ENCODE peak calls at places on chromosome 13, in six cellular contexts. T, P, Y, A, W and S are unnamed samples.

GRCh38 chr13:51380269-51380668 is 40.8 kb downstream of the SERPINE3 start:
- DNase-seq in T (no peak), W (no peak), Y (no peak), P (no peak), A (no peak), S (no peak)

GRCh38 chr13:50267917-50268316 is 252.7 kb downstream of the KCNRG start:
- DNase-seq in Y (no peak), T (no peak), A (no peak), W (no peak), P (no peak), S (no peak)

GRCh38 chr13:97121894-97122293 is 100.2 kb upstream of the MBNL2 start:
- DNase-seq in Y (no peak), A (no peak), W (no peak), T (no peak), P (peak; percentile 1), S (no peak)

GRCh38 chr13:29465741-29466293 is 129.7 kb downstream of the SLC7A1 start:
- DNase-seq in T (no peak), A (peak; percentile 38), Y (no peak), P (no peak), W (no peak), S (no peak)

GRCh38 chr13:85132986-85133385 is 666.2 kb downstream of the SLITRK6 start:
- DNase-seq in A (no peak), Y (no peak), W (no peak), T (no peak), P (no peak), S (no peak)

GRCh38 chr13:42061943-42062342 is 13.5 kb downstream of the DGKH start:
- DNase-seq in W (no peak), P (no peak), A (no peak), Y (no peak), T (no peak), S (no peak)

GRCh38 chr13:66933527-66933926 is 296.6 kb downstream of the PCDH9 start:
- DNase-seq in P (no peak), Y (no peak), T (no peak), A (no peak), W (no peak), S (no peak)

GRCh38 chr13:73937420-73937819 is 196.8 kb downstream of the KLF12 start:
- DNase-seq in A (no peak), P (no peak), Y (no peak), T (peak; percentile 17), W (no peak), S (no peak)

GRCh38 chr13:39967199-39967959 is 311.9 kb downstream of the COG6 start:
- DNase-seq in W (no peak), Y (no peak), P (no peak), T (no peak), A (no peak), S (no peak)

GRCh38 chr13:88586263-88586662 is 915.1 kb downstream of the SLITRK5 start:
- DNase-seq in W (no peak), A (no peak), T (no peak), Y (no peak), P (no peak), S (no peak)

GRCh38 chr13:44749906-44750305 is 173.8 kb upstream of the TSC22D1 start:
- DNase-seq in P (no peak), Y (no peak), A (no peak), W (no peak), T (no peak), S (no peak)

GRCh38 chr13:99459101-99459500 is 42.2 kb upstream of the TM9SF2 start:
- DNase-seq in Y (no peak), T (no peak), A (no peak), W (no peak), P (no peak), S (no peak)

GRCh38 chr13:34863360-34864135 is 78.5 kb upstream of the NBEA start:
- DNase-seq in W (no peak), Y (no peak), P (no peak), A (peak; percentile 65), T (peak; percentile 21), S (no peak)

GRCh38 chr13:34864650-34865049 is 77.4 kb upstream of the NBEA start:
- DNase-seq in P (no peak), Y (no peak), A (peak; percentile 21), T (no peak), W (no peak), S (no peak)

GRCh38 chr13:34869737-34870136 is 72.3 kb upstream of the NBEA start:
- DNase-seq in P (no peak), W (no peak), Y (no peak), T (peak; percentile 58), A (no peak), S (no peak)

DNA sequence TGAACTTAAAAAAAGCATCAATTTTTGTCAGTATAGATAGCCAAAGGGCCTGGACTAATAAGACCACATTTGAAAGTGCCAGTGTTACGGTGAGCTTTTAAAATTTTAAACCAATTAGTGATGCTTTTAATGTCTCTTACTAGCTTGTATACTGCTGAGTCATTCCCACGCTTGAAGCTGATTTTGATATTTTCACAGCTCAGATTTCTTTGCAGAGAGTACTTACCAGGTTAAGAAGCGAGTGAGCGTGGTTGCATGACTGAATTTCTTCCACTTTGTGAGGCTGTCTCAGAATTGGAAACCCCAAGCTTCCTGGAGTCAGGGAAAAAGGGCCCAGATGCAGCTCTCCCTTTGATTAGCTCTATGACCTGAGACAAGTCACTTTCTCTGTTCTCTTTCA is 74.5 kb upstream of the NBEA start:
- DNase-seq in T (peak; percentile 17), P (no peak), A (no peak), Y (no peak), W (no peak), S (no peak)
- H3K27ac ChIP-seq in T (no peak overlapping the region), P (no peak overlapping the region), A (no peak overlapping the region), Y (no peak overlapping the region), W (no peak overlapping the region), S (no peak overlapping the region)

DNA sequence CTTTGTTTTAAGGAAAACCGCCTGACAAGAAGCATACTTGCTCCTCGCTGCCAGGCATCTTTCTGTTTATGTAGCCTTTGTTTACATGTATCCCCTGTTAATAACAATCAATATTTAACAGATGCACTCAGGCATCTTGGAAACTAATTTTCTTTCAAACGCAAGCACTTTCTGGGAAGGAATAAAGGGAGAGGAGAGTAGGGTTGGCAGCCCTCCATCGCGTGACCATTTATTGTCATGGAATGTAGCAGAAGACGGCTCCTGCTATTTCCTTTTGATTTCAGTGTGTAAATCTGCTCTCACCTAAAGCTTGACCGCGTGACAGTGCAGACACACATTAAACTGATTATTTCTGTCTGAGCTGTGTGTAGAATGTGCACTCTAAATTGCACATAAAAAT is 223.3 kb upstream of the MAB21L1 start:
- DNase-seq in T (no peak), Y (no peak), P (no peak), W (no peak), A (peak; percentile 76), S (no peak)
- H3K4me1 ChIP-seq in T (no peaks in the 10 kb centered on the region), Y (no peaks in the 10 kb centered on the region), P (peaks cover 6% of the 10 kb centered on the region), W (no peaks in the 10 kb centered on the region), A (peaks cover 13% of the 10 kb centered on the region), S (no peaks in the 10 kb centered on the region)

GRCh38 chr13:27791146-27791900 is 960 bp upstream of the GSX1 start:
- DNase-seq in W (no peak), Y (no peak), A (no peak), T (no peak), P (no peak), S (no peak)

GRCh38 chr13:27790523-27790922 is 1.8 kb upstream of the GSX1 start:
- DNase-seq in W (no peak), P (no peak), T (no peak), Y (no peak), A (no peak), S (no peak)

GRCh38 chr13:27788271-27788670 is 4.0 kb upstream of the GSX1 start:
- DNase-seq in Y (no peak), T (no peak), W (no peak), A (no peak), P (no peak), S (no peak)

GRCh38 chr13:27789153-27789494 is 3.2 kb upstream of the GSX1 start:
- DNase-seq in T (no peak), Y (no peak), A (no peak), W (peak; percentile 22), P (no peak), S (no peak)

DNA sequence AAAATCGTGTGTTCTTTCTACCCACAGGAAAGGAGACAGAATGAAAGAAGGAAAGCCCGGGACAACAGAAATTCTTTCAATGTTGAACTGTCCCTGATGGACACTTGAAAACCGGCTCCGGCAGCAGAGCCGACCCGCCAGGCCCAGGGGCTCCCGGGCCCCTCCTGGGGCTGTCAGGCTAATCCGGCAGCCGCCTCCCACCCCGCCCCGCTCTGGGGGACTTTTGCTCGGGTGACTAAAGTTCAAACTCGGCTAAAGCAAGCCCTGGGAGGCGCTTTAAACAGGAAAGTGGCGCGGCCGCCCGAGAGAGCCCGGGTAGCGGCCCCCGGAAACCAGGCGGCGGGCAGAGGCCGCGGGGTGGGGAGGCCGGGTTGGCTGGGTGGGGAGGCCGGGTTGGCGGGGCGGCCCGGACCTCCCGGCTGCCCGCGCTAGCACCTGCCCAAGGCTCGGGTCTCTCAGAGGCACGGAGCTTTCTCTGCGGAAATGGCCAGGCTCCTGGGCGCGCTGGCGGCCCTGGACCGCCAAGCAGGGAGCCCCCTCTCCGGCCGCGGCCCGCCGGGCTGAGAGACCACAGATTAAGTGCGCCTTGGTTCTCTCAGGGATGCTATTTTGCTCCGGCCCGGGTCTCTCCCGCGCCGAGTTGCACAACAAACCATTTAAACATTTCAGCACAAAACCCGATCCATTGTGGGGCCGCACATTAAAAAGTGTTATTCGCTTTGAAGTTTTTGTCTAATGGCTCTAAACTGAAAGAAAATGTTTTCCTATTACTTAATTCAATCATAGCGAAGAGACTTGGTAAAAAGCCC is 2.6 kb upstream of the GSX1 start:
- DNase-seq in Y (no peak), W (no peak), A (no peak), T (no peak), P (no peak), S (no peak)
- H3K4me3 ChIP-seq in Y (no peak overlapping the region), W (peak overlapping the region; percentile 48), A (peak overlapping the region; percentile 5), T (no peak overlapping the region), P (peak overlapping the region; percentile 21), S (no peak overlapping the region)

GRCh38 chr13:95783747-95784146 is 106.8 kb downstream of the DNAJC3 start:
- DNase-seq in Y (no peak), T (no peak), W (no peak), P (no peak), A (no peak), S (no peak)

GRCh38 chr13:95781016-95781415 is 104.1 kb downstream of the DNAJC3 start:
- DNase-seq in T (no peak), P (no peak), A (no peak), W (no peak), Y (no peak), S (no peak)

GRCh38 chr13:95784891-95785290 is 108.0 kb downstream of the DNAJC3 start:
- DNase-seq in W (no peak), Y (no peak), T (no peak), A (no peak), P (no peak), S (no peak)

GRCh38 chr13:95787356-95788099 is 110.6 kb downstream of the DNAJC3 start:
- DNase-seq in W (no peak), P (no peak), Y (no peak), A (no peak), T (no peak), S (no peak)

DNA sequence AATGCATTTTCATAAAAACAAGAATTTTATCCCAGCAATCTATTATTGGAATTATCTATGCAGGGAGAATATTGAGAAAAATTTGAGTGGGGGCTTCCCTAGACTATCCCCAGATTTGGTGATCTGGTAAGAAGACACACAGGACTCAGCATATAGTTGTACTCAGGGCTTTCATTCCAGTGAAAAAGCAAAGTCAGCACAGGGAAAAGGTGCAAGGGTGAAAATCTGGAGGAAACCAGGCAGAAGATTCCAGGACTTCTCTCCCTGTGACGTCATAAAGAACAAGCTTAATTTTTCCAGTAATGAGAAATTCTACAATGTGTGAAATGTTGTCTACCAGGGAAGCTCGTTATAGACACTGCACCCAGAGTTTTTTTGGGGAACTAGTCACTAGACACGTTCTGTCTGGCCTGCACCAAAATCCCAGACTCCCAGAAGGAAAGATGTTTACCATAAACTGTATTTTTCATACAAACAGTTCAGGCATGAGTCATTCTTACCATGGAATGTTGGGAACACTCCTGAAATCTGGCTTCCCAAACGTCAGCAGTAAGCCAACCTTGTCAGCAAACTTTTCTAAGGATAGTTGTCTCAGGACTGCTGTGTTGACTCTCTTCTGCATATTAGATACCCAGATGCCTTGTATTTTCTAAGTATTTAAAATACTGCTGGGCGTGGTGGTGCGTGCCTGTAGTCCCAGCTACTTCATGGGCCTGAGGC is 107.4 kb downstream of the DNAJC3 start:
- DNase-seq in A (peak; percentile 56), W (no peak), Y (no peak), P (no peak), T (no peak), S (no peak)
- H3K27ac ChIP-seq in A (peak overlapping the region; percentile 73), W (no peak overlapping the region), Y (no peak overlapping the region), P (no peak overlapping the region), T (no peak overlapping the region), S (no peak overlapping the region)